ENCODE peak calls at places on chromosomes 4 and X, in five cellular contexts. J is GM04504, X is endodermal cell, Y is psoas muscle, B is mesothelial cell of epicardium. Q is an unnamed sample.

GRCh38 chr4:100828986-100829685 is 311.3 kb upstream of the EMCN start:
- DNase-seq in J (peak; percentile 19), Y (no peak), B (no peak), X (no peak), Q (no peak)

GRCh38 chr4:45358573-45359506 is 632.5 kb upstream of the GNPDA2 start:
- DNase-seq in X (no peak), Y (no peak), J (no peak), B (no peak), Q (no peak)

GRCh38 chr4:186676531-186677158 is 47.0 kb downstream of the FAT1 start:
- DNase-seq in Y (no peak), J (peak; percentile 56), X (no peak), B (no peak), Q (no peak)

GRCh38 chr4:73275318-73275654 is 16.7 kb upstream of the ANKRD17 start:
- DNase-seq in J (no peak), X (no peak), B (no peak), Y (no peak), Q (no peak)

GRCh38 chr4:23041501-23041900 is 348.8 kb downstream of the GBA3 start:
- DNase-seq in Y (no peak), J (no peak), B (no peak), X (no peak), Q (no peak)

GRCh38 chrX:48165246-48165645 is 31.3 kb downstream of the SSX5 start:
- DNase-seq in J (no peak), B (no peak), Y (no peak), X (no peak), Q (no peak)

GRCh38 chr4:128220286-128221235 is 67.1 kb downstream of the PGRMC2 start:
- DNase-seq in X (no peak), Y (no peak), B (no peak), J (no peak), Q (peak; percentile 15)

GRCh38 chr4:185036019-185036418 is 17.7 kb downstream of the HELT start:
- DNase-seq in Y (no peak), B (no peak), X (no peak), J (no peak), Q (no peak)

GRCh38 chr4:174595141-174595929 is 73.0 kb upstream of the HPGD start:
- DNase-seq in B (no peak), X (no peak), J (no peak), Y (no peak), Q (no peak)

GRCh38 chrX:135086197-135086854 is 34.0 kb downstream of the ETDB start:
- DNase-seq in J (peak; percentile 15), X (peak; percentile 74), Y (no peak), B (no peak), Q (peak; percentile 49)

GRCh38 chr4:88630756-88631155 is 38.5 kb downstream of the HERC3 start:
- DNase-seq in B (no peak), J (peak; percentile 49), Y (no peak), X (no peak), Q (no peak)

GRCh38 chr4:51894246-51894645 is 51.3 kb downstream of the DCUN1D4 start:
- DNase-seq in X (no peak), B (no peak), J (peak; percentile 2), Y (no peak), Q (no peak)

Q was measured in iPS-NIHi11.